ENCODE peak calls at places on chromosome 14, in five cellular contexts. V, T, A, S and H are unnamed samples.

GRCh38 chr14:78484002-78484401 is 313.8 kb downstream of the NRXN3 start:
- DNase-seq in T (no peak), V (no peak), A (no peak), S (no peak), H (no peak)

GRCh38 chr14:93778856-93779629 is 9.2 kb downstream of the PRIMA1 start:
- DNase-seq in V (no peak), T (no peak), A (no peak), S (no peak), H (no peak)

GRCh38 chr14:92693998-92694780 is 54.2 kb downstream of the LGMN start:
- DNase-seq in V (no peak), S (no peak), A (no peak), T (peak; percentile 73), H (no peak)

GRCh38 chr14:92846162-92846897 is 52.2 kb downstream of the GOLGA5 start:
- DNase-seq in A (no peak), T (peak; percentile 9), S (no peak), V (peak; percentile 9), H (no peak)

GRCh38 chr14:53226553-53226952 is 73.4 kb upstream of the DDHD1 start:
- DNase-seq in T (no peak), S (no peak), A (no peak), V (no peak), H (no peak)

GRCh38 chr14:61438860-61439765 is 117.7 kb downstream of the PRKCH start:
- DNase-seq in S (peak; percentile 46), V (no peak), A (peak; percentile 90), T (peak; percentile 76), H (no peak)

GRCh38 chr14:99316281-99317163 is 44.5 kb upstream of the BCL11B start:
- DNase-seq in T (peak; percentile 87), S (no peak), V (no peak), A (no peak), H (peak; percentile 92)

GRCh38 chr14:61503167-61503801 is 181.9 kb downstream of the PRKCH start:
- DNase-seq in S (no peak), T (no peak), V (no peak), A (no peak), H (no peak)

GRCh38 chr14:54771411-54772027 is 131.1 kb downstream of the GCH1 start:
- DNase-seq in V (peak; percentile 48), T (no peak), S (no peak), A (no peak), H (no peak)

GRCh38 chr14:88363624-88364023 is 21.8 kb upstream of the SPATA7 start:
- DNase-seq in A (no peak), V (no peak), T (no peak), S (no peak), H (no peak)

DNA sequence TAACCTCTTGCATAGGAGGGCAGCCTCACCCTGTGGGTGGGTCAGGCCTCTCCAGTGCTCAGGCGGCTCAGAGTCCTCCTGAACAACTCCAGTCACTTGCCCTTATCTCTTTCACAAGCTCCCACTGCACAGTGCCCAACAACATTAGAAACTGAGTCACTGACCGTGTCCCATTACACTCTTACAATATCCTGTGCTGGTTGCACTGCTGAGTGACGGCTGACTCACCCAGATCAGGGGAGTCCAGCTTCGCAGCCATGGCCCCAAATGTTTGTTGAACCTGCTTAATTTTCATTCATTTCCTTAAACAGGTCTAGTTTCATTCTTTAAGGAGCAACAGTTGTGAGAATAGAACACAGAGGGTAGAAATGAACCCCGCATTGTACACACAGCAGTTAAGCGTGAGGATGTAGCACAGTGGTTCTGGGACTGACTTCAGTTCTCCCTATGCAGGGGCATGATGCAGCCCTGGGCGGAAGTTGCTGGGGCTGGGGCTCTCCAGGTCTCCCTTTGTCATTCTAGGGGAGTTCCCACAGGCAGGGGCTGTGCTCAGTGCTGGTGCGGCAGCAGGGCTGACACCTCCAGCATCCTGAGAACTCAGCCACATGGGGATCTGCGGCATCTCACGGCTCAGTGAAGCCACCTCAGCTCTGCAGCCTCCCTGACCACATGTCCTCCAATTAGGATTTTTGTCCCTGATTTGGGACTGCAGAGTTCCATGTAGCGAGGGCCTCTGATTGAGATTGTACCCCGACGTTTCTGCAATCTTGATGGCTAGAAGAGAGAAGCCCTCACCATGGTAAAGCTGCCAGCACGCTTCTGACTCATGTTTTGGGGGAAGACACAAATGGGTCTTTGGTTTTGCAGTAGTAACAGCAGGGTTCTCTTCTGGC is 16.1 kb downstream of the GPR68 start:
- DNase-seq in S (no peak), T (no peak), V (peak; percentile 45), A (no peak), H (no peak)
- H3K4me3 ChIP-seq in S (no peak overlapping the region), T (no peak overlapping the region), V (no peak overlapping the region), A (no peak overlapping the region), H (no peak overlapping the region)

GRCh38 chr14:59202031-59202430 is 13.6 kb downstream of the DAAM1 start:
- DNase-seq in S (no peak), T (no peak), A (no peak), V (no peak), H (no peak)
- TF ChIP-seq POLR2A in S (no peak), T (no peak), A (no peak), V (no peak), H (no peak)

GRCh38 chr14:89493877-89494634 is 77.0 kb upstream of the FOXN3 start:
- DNase-seq in V (no peak), A (no peak), T (no peak), S (no peak), H (peak; percentile 56)
- H3K4me3 ChIP-seq in V (no peak overlapping the region), A (no peak overlapping the region), T (no peak overlapping the region), S (no peak overlapping the region), H (no peak overlapping the region)

GRCh38 chr14:24335461-24336146 is 733 bp upstream of the ADCY4 start:
- DNase-seq in A (no peak), V (no peak), S (peak; percentile 56), T (no peak), H (no peak)

GRCh38 chr14:24332094-24332983 is 2.5 kb downstream of the ADCY4 start:
- DNase-seq in S (peak; percentile 55), A (peak; percentile 71), V (peak; percentile 78), T (peak; percentile 71), H (peak; percentile 78)

GRCh38 chr14:24331731-24332093 is 3.2 kb downstream of the ADCY4 start:
- DNase-seq in A (no peak), V (no peak), S (no peak), T (no peak), H (peak; percentile 23)

GRCh38 chr14:24337144-24337823 is 2.4 kb upstream of the ADCY4 start:
- DNase-seq in T (no peak), V (no peak), S (no peak), A (no peak), H (no peak)

DNA sequence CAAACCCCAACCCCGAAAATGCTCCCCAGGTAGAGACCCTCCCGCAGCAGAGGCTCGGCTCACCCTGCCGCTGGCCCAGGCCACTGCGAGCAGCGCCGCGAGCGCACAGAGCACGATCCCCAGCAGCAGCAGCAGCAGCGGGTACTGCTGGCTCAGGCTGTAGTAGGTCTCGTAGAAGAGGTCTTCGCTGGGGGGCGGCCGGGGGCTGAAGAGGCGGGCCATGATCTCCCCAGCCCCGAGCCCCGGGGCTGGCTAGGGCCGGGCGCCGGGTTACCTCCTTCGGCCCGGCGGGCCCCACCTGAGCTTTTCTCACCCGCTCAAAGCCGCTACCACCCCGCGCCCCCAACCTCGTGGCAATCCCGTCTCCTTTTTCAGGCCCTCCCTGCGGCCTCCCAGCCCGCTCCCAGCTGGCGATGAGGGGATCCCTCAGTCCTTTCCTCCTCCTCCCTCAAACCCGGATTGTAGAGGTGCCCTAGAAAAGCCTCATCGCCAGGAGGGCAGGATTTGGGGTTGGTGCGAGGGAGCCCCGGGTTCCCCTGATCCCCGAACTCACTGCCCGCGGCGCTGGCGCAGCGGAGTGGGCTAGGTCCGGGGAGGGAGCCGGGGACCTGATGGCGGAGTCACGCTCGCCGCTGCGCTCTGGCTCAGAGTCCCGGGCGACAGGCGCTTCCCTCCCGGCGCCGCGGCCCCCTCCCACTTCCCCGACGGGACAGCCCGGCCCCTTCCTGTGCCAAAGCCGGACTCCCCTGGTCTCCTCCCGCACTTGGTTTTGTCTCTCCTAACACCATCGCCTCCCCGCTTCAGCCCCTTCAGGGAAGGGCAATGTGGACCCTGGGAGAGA is at the start of gene ADCY4:
- DNase-seq in S (peak; percentile 46), A (no peak), V (no peak), T (no peak), H (peak; percentile 66)
- TF ChIP-seq POLR2A in S (peak; percentile 12), A (no peak), V (no peak), T (no peak), H (no peak)

DNA sequence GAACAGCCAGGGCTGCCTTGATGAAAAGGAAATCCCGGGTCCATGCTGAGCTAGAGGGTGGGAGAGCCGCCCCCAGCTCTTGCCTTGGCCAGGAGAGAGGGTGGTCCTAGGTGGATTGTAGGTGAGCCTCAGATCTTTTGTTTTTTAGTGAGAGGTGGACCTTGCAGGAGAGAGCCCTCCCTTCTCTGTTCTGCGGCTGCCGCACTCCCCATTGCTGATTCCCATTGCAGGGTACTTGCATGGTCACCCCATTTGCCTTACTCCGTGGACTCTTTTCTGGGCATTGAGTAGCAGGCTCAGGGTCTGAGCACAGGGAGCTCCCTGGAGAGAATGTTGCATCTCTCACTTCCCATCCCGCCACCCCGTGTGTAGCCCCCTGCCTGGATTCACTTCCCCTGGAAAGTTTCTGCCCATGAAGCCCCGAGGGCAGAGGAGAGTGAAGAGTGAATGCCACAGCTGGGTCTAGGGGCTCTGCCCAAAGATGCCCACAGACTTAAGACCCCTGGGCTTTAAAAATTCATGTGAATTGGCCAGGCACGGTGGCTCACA is 10.2 kb downstream of the VASH1 start:
- DNase-seq in V (no peak), A (no peak), T (no peak), S (no peak), H (no peak)
- H3K4me3 ChIP-seq in V (no peak overlapping the region), A (no peak overlapping the region), T (no peak overlapping the region), S (no peak overlapping the region), H (no peak overlapping the region)

GRCh38 chr14:73771848-73772705 is 57.9 kb upstream of the PNMA1 start:
- DNase-seq in S (peak; percentile 74), A (peak; percentile 45), V (peak; percentile 81), T (no peak), H (peak; percentile 79)
- TF ChIP-seq POLR2A in S (no peak), A (no peak), V (no peak), T (no peak), H (no peak)

DNA sequence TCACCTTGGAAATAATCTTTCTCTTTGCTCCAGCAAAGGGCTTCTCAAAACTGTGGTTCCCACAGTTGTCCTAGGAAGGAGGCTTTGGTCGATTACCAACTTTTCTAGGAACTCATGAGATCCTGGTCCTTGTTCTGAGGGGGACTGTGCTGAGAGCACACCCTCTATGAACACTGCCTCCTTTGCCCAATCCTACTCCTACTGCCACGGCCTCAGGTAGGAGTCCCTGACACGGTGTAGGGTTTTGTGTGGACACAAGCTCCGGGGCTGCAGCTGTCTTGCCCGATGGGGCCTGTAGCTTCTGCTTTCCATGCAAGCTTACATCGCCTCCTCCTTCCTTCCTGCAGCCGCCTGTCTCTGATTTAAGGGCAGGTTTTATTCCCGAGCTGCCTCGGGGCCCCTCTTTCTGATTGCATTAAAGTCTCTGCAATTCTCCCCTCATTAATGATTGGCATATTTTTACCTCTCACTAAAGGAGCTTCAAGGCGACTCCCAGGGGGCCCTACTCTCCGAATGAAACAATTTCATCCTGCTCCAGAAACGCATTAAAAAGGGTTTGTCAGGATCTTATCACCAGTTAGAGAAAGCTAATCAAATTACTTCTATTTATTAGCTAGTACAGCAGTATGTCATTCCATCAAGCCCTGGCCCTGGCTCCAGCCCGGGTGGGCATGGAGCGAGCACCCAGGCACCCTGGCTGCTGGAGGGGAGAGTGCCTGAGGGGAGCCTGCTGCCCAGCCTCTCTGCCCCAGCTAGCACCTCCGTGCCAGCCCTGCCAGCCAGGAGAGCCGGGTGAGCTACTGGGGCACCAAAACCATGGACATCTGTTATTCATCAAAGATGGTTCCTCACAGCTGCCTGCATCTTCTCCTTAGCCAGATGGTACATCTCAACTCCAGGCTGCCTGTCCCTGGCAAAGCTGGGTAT is 38.1 kb upstream of the ESRRB start:
- DNase-seq in A (no peak), T (no peak), V (no peak), S (no peak), H (no peak)
- H3K4me3 ChIP-seq in A (no peak overlapping the region), T (no peak overlapping the region), V (no peak overlapping the region), S (no peak overlapping the region), H (no peak overlapping the region)